ENCODE peak calls at places on chromosomes 11 and 22, in four cellular contexts. R, V, N and T are unnamed samples.

GRCh38 chr11:71206186-71206585 is 46.2 kb downstream of the SHANK2 start:
- DNase-seq in R (no peak), V (no peak), N (no peak), T (no peak)

GRCh38 chr11:63961608-63962412 is 12.6 kb upstream of the COX8A start:
- DNase-seq in R (peak), V (no peak), N (no peak), T (peak)

GRCh38 chr11:122105009-122105828 is 10.8 kb downstream of the BLID start:
- DNase-seq in R (no peak), V (peak), N (no peak), T (no peak)

GRCh38 chr22:22449819-22450218 is 58.7 kb downstream of the ZNF280B start:
- DNase-seq in R (no peak), V (no peak), N (no peak), T (no peak)

GRCh38 chr22:31870890-31871289 is 73.4 kb upstream of the YWHAH start:
- DNase-seq in R (no peak), V (no peak), N (no peak), T (no peak)

GRCh38 chr11:14537134-14537599 is 17.0 kb upstream of the PSMA1 start:
- DNase-seq in R (peak), V (no peak), N (no peak), T (peak)

GRCh38 chr11:87061766-87062165 is 24.0 kb downstream of the TMEM135 start:
- DNase-seq in R (no peak), V (no peak), N (no peak), T (no peak)

GRCh38 chr22:19291218-19291579 is 320 bp downstream of the CLTCL1 start:
- DNase-seq in R (no peak), V (peak), N (no peak), T (peak)

GRCh38 chr11:371716-372590 is 2.7 kb downstream of the B4GALNT4 start:
- DNase-seq in R (no peak), V (no peak), N (no peak), T (no peak)

GRCh38 chr11:375065-376025 is 6.0 kb downstream of the B4GALNT4 start:
- DNase-seq in R (no peak), V (no peak), N (no peak), T (no peak)

GRCh38 chr11:371051-371450 is 1.8 kb downstream of the B4GALNT4 start:
- DNase-seq in R (no peak), V (peak), N (no peak), T (no peak)

GRCh38 chr11:373716-374551 is 4.6 kb downstream of the B4GALNT4 start:
- DNase-seq in R (peak), V (no peak), N (no peak), T (no peak)

GRCh38 chr11:372809-373715 is 3.8 kb downstream of the B4GALNT4 start:
- DNase-seq in R (no peak), V (no peak), N (no peak), T (no peak)
- TF ChIP-seq CBFB in R (no peak), V (no peak), N (no peak), T (no peak)

GRCh38 chr22:45318558-45319318 is 9.0 kb downstream of the FAM118A start:
- DNase-seq in R (no peak), V (no peak), N (peak), T (no peak)

GRCh38 chr22:45318168-45318557 is 8.4 kb downstream of the FAM118A start:
- DNase-seq in R (no peak), V (no peak), N (peak), T (peak)

GRCh38 chr22:45314789-45315188 is 5.1 kb downstream of the FAM118A start:
- DNase-seq in R (no peak), V (no peak), N (no peak), T (peak)

GRCh38 chr22:45317551-45318167 is 7.9 kb downstream of the FAM118A start:
- DNase-seq in R (no peak), V (peak), N (no peak), T (no peak)

GRCh38 chr22:45316796-45317526 is 7.2 kb downstream of the FAM118A start:
- DNase-seq in R (peak), V (no peak), N (no peak), T (no peak)
- TF ChIP-seq CBFB in R (no peak), V (no peak), N (no peak), T (no peak)

GRCh38 chr11:69140635-69141034 is 15.1 kb upstream of the SMIM38 start:
- DNase-seq in R (no peak), V (no peak), N (no peak), T (no peak)

GRCh38 chr11:69136471-69136870 is 19.3 kb upstream of the SMIM38 start:
- DNase-seq in R (no peak), V (no peak), N (no peak), T (no peak)

GRCh38 chr11:69135420-69136363 is 20.0 kb upstream of the SMIM38 start:
- DNase-seq in R (no peak), V (peak), N (no peak), T (no peak)

GRCh38 chr11:69137148-69137844 is 18.4 kb upstream of the SMIM38 start:
- DNase-seq in R (no peak), V (no peak), N (no peak), T (no peak)

GRCh38 chr11:69138265-69138664 is 17.5 kb upstream of the SMIM38 start:
- DNase-seq in R (no peak), V (no peak), N (no peak), T (no peak)
- TF ChIP-seq CBFB in R (no peak), V (no peak), N (no peak), T (no peak)

GRCh38 chr11:44334356-44335004 is 24.5 kb upstream of the ALX4 start:
- DNase-seq in R (no peak), V (peak), N (no peak), T (no peak)
- TF ChIP-seq CBFB in R (no peak), V (no peak), N (no peak), T (no peak)

GRCh38 chr11:33722579-33723234 is 13.5 kb downstream of the CD59 start:
- DNase-seq in R (no peak), V (no peak), N (peak), T (peak)

GRCh38 chr11:33723238-33723881 is 12.9 kb downstream of the CD59 start:
- DNase-seq in R (no peak), V (no peak), N (no peak), T (peak)

GRCh38 chr11:33725496-33725895 is 10.7 kb downstream of the CD59 start:
- DNase-seq in R (no peak), V (no peak), N (no peak), T (no peak)

GRCh38 chr11:33721984-33722383 is 14.2 kb downstream of the CD59 start:
- DNase-seq in R (no peak), V (no peak), N (no peak), T (no peak)

DNA sequence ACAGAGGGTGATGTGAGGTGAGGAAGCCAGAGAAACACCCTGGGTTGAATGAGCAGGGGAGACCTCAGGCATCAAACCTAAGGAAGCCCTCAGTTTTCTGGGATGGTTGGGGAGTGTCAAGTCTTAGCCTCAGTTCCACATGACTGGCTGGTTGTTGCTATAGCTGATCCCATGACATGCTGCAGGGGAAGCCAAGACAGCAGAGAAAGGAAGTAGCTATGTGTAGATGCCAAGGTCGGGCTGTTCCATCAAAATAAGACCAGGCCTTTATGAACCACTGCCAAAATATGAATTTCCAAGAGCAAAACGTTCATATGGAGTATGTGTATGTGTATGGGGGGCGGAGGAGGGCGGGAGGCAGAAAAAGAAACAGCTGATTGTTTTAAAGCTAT is 11.6 kb downstream of the CD59 start:
- DNase-seq in R (no peak), V (no peak), N (no peak), T (no peak)
- TF ChIP-seq CBFB in R (no peak), V (no peak), N (no peak), T (no peak)

GRCh38 chr11:27370374-27370773 is 7.4 kb upstream of the CCDC34 start:
- DNase-seq in R (no peak), V (no peak), N (no peak), T (no peak)
- TF ChIP-seq CBFB in R (no peak), V (no peak), N (no peak), T (no peak)

GRCh38 chr22:27213766-27214581 is 556.6 kb downstream of the MIAT start:
- DNase-seq in R (no peak), V (no peak), N (no peak), T (no peak)

GRCh38 chr22:27213291-27213690 is 555.9 kb downstream of the MIAT start:
- DNase-seq in R (no peak), V (no peak), N (no peak), T (no peak)

GRCh38 chr22:27212081-27212480 is 554.7 kb downstream of the MIAT start:
- DNase-seq in R (no peak), V (no peak), N (no peak), T (no peak)

GRCh38 chr22:27214691-27215090 is 557.3 kb downstream of the MIAT start:
- DNase-seq in R (no peak), V (no peak), N (no peak), T (no peak)

DNA sequence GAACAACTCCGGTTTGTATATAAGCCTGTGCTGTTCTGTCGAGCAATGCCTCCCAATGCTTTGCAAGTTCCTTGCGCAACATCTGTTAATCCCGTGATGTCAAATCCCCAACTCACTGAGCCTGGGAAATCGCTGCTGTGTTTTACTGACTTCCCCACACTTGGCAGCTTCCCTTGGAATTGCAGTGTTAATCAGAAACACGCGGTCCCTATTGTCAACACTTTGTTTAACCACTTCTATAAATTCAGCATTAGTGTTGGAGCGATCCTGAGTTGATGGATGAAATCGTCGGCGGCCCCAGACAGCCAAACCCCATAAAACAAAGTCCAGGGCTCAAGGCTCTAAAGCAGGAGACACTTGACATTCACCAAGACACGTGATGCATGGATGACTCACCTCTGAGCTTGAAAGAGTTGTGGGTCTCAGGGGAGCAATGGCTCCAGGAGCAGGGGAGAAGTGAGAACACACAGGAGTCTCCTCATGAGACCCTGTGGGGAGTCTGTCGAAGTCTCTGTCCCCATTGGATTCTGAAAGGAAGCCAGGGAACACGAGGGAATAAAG is 555.3 kb downstream of the MIAT start:
- DNase-seq in R (no peak), V (no peak), N (no peak), T (no peak)
- TF ChIP-seq CBFB in R (no peak), V (no peak), N (no peak), T (no peak)

DNA sequence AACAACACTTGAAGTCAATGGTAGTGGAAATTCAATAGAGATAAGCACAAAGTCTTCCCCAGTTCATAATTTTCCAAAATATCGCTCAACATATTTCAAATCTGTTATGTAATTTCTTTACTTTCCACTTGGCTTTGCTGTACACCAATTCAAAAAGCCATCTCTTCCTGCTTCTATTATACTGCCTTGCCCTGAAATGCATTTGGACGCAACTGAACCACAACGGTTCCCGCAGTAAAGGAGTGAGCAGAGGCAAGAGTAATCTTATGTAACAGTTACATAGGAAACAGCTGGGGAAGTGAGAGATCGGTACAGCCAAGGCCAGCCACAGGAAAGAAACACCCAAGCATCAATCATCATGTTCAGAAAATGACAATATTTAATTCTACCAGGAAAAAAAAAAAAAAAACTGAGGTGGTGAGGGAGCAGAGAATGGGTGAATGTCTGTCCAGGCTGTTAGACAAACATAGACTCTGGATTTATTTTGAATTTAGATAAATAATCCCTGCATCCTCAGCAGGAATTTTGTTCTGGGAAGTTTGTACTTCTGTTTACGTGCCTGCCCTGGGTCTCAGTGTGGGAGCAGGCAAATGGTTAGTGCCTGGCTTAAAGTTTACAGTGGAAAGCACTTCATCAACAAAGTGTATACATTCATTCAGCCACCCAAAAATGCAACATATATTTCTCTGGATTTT is 392.2 kb downstream of the ETS1 start:
- DNase-seq in R (no peak), V (no peak), N (no peak), T (peak)
- TF ChIP-seq CBFB in R (no peak), V (no peak), N (no peak), T (no peak)

GRCh38 chr11:95647355-95647754 is 142.2 kb downstream of the FAM76B start:
- DNase-seq in R (no peak), V (no peak), N (no peak), T (no peak)

GRCh38 chr11:95638501-95638900 is 151.1 kb downstream of the FAM76B start:
- DNase-seq in R (no peak), V (no peak), N (no peak), T (no peak)

DNA sequence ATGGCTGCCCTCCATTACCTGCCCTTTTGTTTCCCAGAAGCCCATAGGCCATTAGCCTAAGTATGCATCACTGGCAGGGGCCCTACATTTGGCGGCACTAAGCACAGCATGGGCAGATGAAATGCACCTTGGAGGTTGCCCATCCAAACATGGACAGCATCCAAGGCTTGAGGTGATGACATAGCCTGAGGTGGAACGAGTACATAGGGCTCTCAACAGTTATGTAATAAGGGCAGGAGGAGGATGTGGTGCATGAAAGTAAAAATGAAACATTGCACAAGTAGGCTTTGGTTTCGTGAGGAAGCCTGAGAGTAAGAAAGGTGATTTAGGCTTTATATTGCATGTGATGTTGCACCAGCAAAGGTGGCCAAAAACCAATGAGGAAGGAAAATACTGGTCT is 148.1 kb downstream of the FAM76B start:
- DNase-seq in R (no peak), V (no peak), N (peak), T (no peak)
- TF ChIP-seq CBFB in R (no peak), V (no peak), N (no peak), T (no peak)